ENCODE peak calls at places on chromosome 1, in nine cellular contexts. T is stimulated activated CD8-positive, alpha-beta memory T cell treated with anti-CD3 and anti-CD28 coated beads, Interleukin-7, amount 100 ng/mL, for 1 hour; R is neural crest cell; M is kidney; X is aorta; S is stimulated activated CD4-positive, alpha-beta T cell treated with anti-CD3 and anti-CD28 coated beads, Interleukin-12 subunit alpha, Interleukin-12 subunit beta, amount 100 ng/mL, for 4 hours; D is hypothalamus; F is sigmoid colon; O is nucleus accumbens. J is an unnamed sample.

GRCh38 chr1:204074274-204075115 is 1.6 kb downstream of the SOX13 start:
- DNase-seq in T (no peak), R (no peak), M (peak), X (peak), S (no peak), D (peak), F (peak), O (no peak), J (peak)

GRCh38 chr1:165883056-165883455 is 55.6 kb downstream of the UCK2 start:
- DNase-seq in T (no peak), R (no peak), M (no peak), X (no peak), S (no peak), D (no peak), F (no peak), O (no peak), J (no peak)

GRCh38 chr1:155961937-155962336 is 16.4 kb downstream of the ARHGEF2 start:
- DNase-seq in T (no peak), R (no peak), M (peak), X (peak), S (no peak), D (peak), F (no peak), O (no peak), J (peak)

GRCh38 chr1:37240897-37241296 is 206.6 kb upstream of the GRIK3 start:
- DNase-seq in T (no peak), R (no peak), M (no peak), X (no peak), S (no peak), D (no peak), F (no peak), O (no peak), J (no peak)

GRCh38 chr1:82090104-82090503 is 289.4 kb downstream of the ADGRL2 start:
- DNase-seq in T (no peak), R (no peak), M (no peak), X (no peak), S (no peak), D (no peak), F (no peak), O (no peak), J (no peak)

GRCh38 chr1:18539171-18539570 is 58.4 kb downstream of the KLHDC7A start:
- DNase-seq in T (no peak), R (no peak), M (peak), X (peak), S (no peak), D (no peak), F (no peak), O (no peak), J (no peak)

GRCh38 chr1:53339736-53340385 is 12.0 kb upstream of the LRP8 start:
- DNase-seq in T (no peak), R (no peak), M (peak), X (peak), S (no peak), D (no peak), F (no peak), O (no peak), J (peak)

GRCh38 chr1:12565094-12565965 is 52.7 kb downstream of the DHRS3 start:
- DNase-seq in T (no peak), R (no peak), M (no peak), X (no peak), S (no peak), D (peak), F (no peak), O (peak), J (no peak)

GRCh38 chr1:98884864-98885263 is 119.8 kb downstream of the PLPPR5 start:
- DNase-seq in T (no peak), R (no peak), M (no peak), X (no peak), S (no peak), D (no peak), F (no peak), O (no peak), J (no peak)

J was measured in spleen.